ENCODE peak calls at places on chromosomes 3 and 15, in four cellular contexts. R is DND-41, S is neural progenitor cell, X is IMR-90. C is an unnamed sample.

GRCh38 chr15:65396283-65396964 is 18.6 kb upstream of the IGDCC3 start:
- DNase-seq in X (no peak), R (no peak), S (peak; percentile 36), C (no peak)

GRCh38 chr3:122481390-122481789 is 33.3 kb downstream of the KPNA1 start:
- DNase-seq in R (no peak), S (no peak), X (no peak), C (no peak)

GRCh38 chr3:146382386-146382785 is 87.0 kb downstream of the PLSCR2 start:
- DNase-seq in X (peak; percentile 33), S (peak; percentile 13), R (no peak), C (no peak)

GRCh38 chr3:23923786-23924185 is 6.9 kb downstream of the RPL15 start:
- DNase-seq in X (peak; percentile 83), R (no peak), S (no peak), C (no peak)

GRCh38 chr15:42691770-42692169 is 45.2 kb downstream of the CDAN1 start:
- DNase-seq in S (no peak), R (no peak), X (no peak), C (no peak)

GRCh38 chr3:129425213-129425612 is 3.2 kb downstream of the EFCAB12 start:
- DNase-seq in X (no peak), R (peak; percentile 37), S (no peak), C (no peak)

GRCh38 chr15:29457729-29458128 is 188.1 kb upstream of the NSMCE3 start:
- DNase-seq in R (no peak), S (no peak), X (no peak), C (no peak)

GRCh38 chr15:87672309-87672897 is 584.1 kb downstream of the NTRK3 start:
- DNase-seq in X (peak; percentile 41), S (peak; percentile 59), R (no peak), C (no peak)

GRCh38 chr3:13708871-13709595 is 160.1 kb downstream of the FBLN2 start:
- DNase-seq in X (no peak), R (no peak), S (no peak), C (no peak)

DNA sequence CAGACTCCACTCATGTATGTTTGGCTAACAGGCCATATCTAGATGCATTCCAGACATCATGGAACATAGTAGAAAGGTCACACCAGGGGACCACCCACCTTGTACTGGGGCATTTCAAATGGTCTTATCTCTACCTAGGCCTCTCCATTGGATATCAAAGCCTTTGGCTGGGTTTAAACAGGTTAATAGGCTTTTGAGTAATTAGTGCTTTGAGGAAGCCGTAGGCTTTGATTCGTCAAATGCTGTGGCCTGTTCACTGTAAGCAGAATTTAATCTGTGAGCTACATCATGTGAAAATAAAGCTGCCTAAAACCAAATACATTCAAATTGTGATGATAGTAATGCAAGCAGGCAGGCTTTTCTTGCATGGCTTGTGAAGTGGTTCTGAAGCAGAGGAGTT is 129.5 kb downstream of the ST8SIA2 start:
- DNase-seq in S (peak; percentile 15), R (no peak), X (no peak), C (no peak)
- H3K9me3 ChIP-seq in S (no peaks in the 10 kb centered on the region), R (no peaks in the 10 kb centered on the region), X (no peaks in the 10 kb centered on the region), C (no peaks in the 10 kb centered on the region)

GRCh38 chr15:100008258-100008657 is 275.0 kb upstream of the LYSMD4 start:
- DNase-seq in S (no peak), R (no peak), X (no peak), C (no peak)

GRCh38 chr15:100002787-100003536 is 269.7 kb upstream of the LYSMD4 start:
- DNase-seq in S (no peak), X (no peak), R (no peak), C (no peak)

GRCh38 chr15:100007609-100008008 is 274.4 kb upstream of the LYSMD4 start:
- DNase-seq in X (no peak), S (no peak), R (no peak), C (no peak)

GRCh38 chr15:100005013-100005412 is 271.8 kb upstream of the LYSMD4 start:
- DNase-seq in R (no peak), X (no peak), S (no peak), C (no peak)

DNA sequence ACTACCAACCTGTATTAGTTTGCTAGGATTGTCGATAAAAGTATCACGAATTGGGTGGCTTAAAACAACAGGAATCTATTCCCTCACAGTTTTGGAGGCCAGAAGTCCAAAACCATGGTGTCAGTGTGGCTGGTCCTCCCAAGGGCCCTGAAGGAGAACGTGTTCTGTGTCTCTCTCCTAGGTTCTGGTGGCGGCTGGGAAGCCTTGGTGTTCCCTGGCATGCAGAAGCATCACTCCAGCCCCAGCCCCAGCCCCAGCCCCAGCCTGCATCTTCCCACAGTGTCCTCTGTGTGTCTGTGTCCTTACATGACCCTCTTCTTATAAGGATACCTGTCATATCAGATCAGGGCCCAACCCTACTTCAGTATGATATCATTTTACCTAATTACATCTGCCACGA is 272.5 kb upstream of the LYSMD4 start:
- DNase-seq in X (no peak), R (no peak), S (no peak), C (no peak)
- H3K9me3 ChIP-seq in X (peaks cover 30% of the 10 kb centered on the region), R (no peaks in the 10 kb centered on the region), S (no peaks in the 10 kb centered on the region), C (no peaks in the 10 kb centered on the region)

DNA sequence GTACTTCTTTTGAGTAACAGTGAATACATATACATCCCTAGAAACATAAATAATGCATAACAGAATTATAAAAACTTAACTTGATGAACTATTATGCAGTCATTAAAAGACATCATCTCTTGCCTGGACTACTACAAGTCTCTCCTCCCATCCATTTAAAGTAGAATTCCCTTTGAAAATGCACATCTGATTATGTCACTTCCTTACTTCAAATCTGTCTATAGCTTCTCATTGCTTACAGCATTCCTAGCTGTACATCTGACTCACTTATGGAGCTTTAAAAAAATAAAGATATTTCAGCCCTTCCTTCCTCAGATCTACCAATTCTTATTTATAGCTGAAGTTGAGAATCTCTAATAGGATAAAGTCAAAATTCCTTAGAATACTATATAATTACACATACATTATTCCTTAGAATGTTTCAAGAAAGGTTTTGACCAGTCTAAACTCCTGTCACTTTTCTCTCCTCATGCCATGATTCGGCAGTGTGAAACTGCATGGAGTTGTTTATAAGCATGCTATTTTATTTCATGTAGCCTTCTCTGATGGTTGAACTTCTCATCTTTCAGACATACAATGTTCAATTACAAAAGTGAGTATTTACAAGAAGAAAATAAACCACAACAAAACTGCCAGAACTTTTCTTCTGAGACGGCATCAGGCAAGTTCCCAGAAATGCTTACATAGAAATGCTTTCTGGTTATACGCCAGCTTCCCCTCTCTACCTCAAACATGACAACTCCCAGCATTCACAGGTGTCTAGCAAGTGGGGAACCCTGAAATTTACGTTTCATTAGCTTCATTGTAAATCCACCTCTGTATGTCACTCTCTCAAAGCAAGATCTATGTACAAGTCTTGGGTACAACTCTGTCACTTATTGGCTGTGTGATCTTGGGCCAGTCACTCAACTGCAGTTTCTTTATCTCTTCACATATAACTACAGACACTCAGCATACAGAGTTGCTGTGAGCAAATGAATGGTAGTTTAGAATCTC is 42.9 kb downstream of the HDGFL3 start:
- DNase-seq in X (peak; percentile 86), S (no peak), R (peak; percentile 34), C (no peak)
- H3K9me3 ChIP-seq in X (peaks cover 5% of the 10 kb centered on the region), S (peaks cover 8% of the 10 kb centered on the region), R (peaks cover 9% of the 10 kb centered on the region), C (peaks cover 3% of the 10 kb centered on the region)

GRCh38 chr15:25177955-25178801 is 223.4 kb downstream of the SNRPN start:
- DNase-seq in X (no peak), R (no peak), S (no peak), C (peak; percentile 5)

GRCh38 chr15:25178835-25179672 is 224.3 kb downstream of the SNRPN start:
- DNase-seq in X (no peak), S (no peak), R (no peak), C (peak; percentile 4)

GRCh38 chr15:25175789-25176615 is 221.2 kb downstream of the SNRPN start:
- DNase-seq in X (no peak), R (peak; percentile 1), S (no peak), C (peak; percentile 2)

GRCh38 chr15:25176616-25176923 is 221.8 kb downstream of the SNRPN start:
- DNase-seq in X (no peak), R (no peak), S (no peak), C (no peak)

DNA sequence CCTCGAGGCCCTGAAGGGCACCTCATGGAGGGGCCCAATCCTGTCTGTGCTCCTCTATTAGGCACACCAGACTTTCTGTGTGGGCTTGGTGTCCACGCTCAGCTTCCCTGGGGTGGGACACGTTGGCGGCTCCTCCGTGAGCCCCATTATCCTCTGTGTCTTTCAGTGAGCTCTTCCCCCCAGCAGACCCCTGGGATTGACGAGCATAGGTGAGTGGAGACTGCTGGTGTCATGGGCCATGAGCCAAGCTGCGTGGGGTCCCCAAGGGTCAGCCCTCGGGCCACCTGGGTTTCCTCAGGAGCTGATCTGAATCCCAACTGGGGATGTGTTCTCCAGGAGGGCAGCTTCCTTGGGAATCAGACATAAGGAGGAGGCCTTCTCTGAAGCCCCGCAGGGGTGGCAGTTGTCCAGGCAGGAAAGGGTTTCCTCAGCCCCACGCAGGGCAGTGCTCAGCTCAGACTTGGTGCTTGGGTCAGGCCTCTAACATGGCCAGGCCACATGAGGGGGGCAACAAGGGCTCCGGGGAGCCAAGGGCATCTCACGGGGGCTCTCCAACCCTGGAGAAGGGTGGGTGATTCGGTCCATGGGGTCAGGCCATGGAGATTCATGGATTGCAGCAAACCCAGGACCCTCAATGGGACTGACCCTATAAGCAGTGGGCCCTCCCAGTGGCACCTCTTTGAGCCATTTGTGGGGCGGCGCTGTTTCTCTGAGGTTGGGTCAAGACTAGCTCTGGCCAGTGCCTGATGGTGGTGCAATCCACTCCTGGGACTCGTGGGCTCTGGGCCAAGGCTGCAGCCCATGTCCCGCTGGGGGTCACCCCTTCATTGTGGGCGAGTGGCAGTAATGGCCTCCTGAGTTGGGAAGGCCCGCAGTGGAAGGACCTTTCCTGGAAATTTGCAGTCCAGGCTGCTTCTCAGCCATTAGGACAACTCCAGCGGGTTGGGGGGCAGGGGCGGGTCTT is 222.5 kb downstream of the SNRPN start:
- DNase-seq in R (no peak), S (no peak), X (no peak), C (peak; percentile 5)
- H3K9me3 ChIP-seq in R (peaks cover 63% of the 10 kb centered on the region), S (no peaks in the 10 kb centered on the region), X (peaks cover 74% of the 10 kb centered on the region), C (no peaks in the 10 kb centered on the region)

GRCh38 chr3:43048470-43048869 is 57.4 kb downstream of the POMGNT2 start:
- DNase-seq in R (no peak), X (no peak), S (no peak), C (no peak)
- H3K9me3 ChIP-seq in R (peaks cover 41% of the 10 kb centered on the region), X (peaks cover 2% of the 10 kb centered on the region), S (peaks cover 6% of the 10 kb centered on the region), C (peaks cover 3% of the 10 kb centered on the region)

DNA sequence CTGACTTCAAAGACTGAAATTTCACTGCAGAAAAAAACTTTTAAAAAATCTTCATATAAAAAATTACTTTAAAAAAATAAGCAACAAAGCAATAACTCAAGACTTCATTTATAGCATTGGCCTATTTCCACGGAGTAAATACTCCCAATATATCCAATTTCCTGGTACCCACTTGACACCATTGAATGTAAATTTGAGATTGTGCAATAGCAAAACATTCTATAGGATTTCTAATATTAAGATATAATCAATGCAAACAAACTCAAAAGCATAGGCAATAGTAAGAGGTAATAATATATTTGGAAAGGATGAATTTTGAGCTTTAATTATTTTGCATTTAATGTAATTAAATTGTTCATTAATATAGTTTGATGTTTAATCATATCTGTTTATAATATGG is 148.0 kb upstream of the CNTN6 start:
- DNase-seq in R (no peak), S (no peak), X (no peak), C (no peak)
- H3K9me3 ChIP-seq in R (no peaks in the 10 kb centered on the region), S (no peaks in the 10 kb centered on the region), X (peaks cover 4% of the 10 kb centered on the region), C (no peaks in the 10 kb centered on the region)

GRCh38 chr3:36679384-36680200 is 84.8 kb downstream of the DCLK3 start:
- DNase-seq in S (no peak), X (peak; percentile 95), R (no peak), C (no peak)
- H3K9me3 ChIP-seq in S (peaks cover 5% of the 10 kb centered on the region), X (no peaks in the 10 kb centered on the region), R (peaks cover 10% of the 10 kb centered on the region), C (peaks cover 4% of the 10 kb centered on the region)